ENCODE peak calls at places on chromosomes 11 and 22, in eight cellular contexts. K is endothelial cell of umbilical vein, P is PC-3, B is H1, D is neural progenitor cell, R is GM12878, E is HCT116, W is osteoblast. Q is an unnamed sample. For H3K79me2, the result is how much of the 10 kb centered on the place peaks cover.

GRCh38 chr22:29621761-29622526 is 18.5 kb downstream of the NF2 start:
- DNase-seq in K (peak), P (peak), B (no peak), D (no peak), R (no peak), E (peak), W (peak), Q (peak)

GRCh38 chr11:7572001-7572712 is 58.4 kb downstream of the PPFIBP2 start:
- DNase-seq in K (peak), P (peak), B (no peak), D (no peak), R (no peak), E (no peak), W (peak), Q (peak)

GRCh38 chr11:77823775-77824174 is 2.8 kb downstream of the AAMDC start:
- DNase-seq in K (peak), P (no peak), B (no peak), D (no peak), R (no peak), E (no peak), W (peak), Q (peak)

GRCh38 chr11:32852142-32852541 is 22.4 kb downstream of the PRRG4 start:
- DNase-seq in K (no peak), P (peak), B (no peak), D (no peak), R (no peak), E (no peak), W (peak), Q (peak)

GRCh38 chr11:75421035-75421602 is 11.9 kb downstream of the KLHL35 start:
- DNase-seq in K (no peak), P (no peak), B (no peak), D (peak), R (no peak), E (no peak), W (peak), Q (no peak)

GRCh38 chr11:88206746-88207145 is 31.5 kb upstream of the RAB38 start:
- DNase-seq in K (no peak), P (peak), B (no peak), D (no peak), R (no peak), E (no peak), W (no peak), Q (peak)

GRCh38 chr11:9747229-9747628 is 83.4 kb downstream of the SWAP70 start:
- DNase-seq in K (no peak), P (no peak), B (no peak), D (no peak), R (no peak), E (no peak), W (no peak), Q (no peak)

GRCh38 chr22:41417622-41418390 is 28.8 kb downstream of the TOB2 start:
- DNase-seq in K (peak), P (no peak), B (no peak), D (no peak), R (no peak), E (no peak), W (peak), Q (peak)

GRCh38 chr11:44033411-44033850 is 14.3 kb upstream of the ACCSL start:
- DNase-seq in K (no peak), P (no peak), B (peak), D (no peak), R (no peak), E (no peak), W (peak), Q (no peak)

GRCh38 chr11:33553486-33553885 is 147.1 kb downstream of the C11orf91 start:
- DNase-seq in K (peak), P (peak), B (no peak), D (no peak), R (no peak), E (no peak), W (no peak), Q (no peak)

GRCh38 chr11:35792148-35792845 is 129.7 kb downstream of the TRIM44 start:
- DNase-seq in K (no peak), P (no peak), B (no peak), D (no peak), R (no peak), E (no peak), W (no peak), Q (no peak)

GRCh38 chr11:131495417-131495816 is 125.0 kb downstream of the NTM start:
- DNase-seq in K (no peak), P (no peak), B (no peak), D (no peak), R (no peak), E (no peak), W (no peak), Q (no peak)

GRCh38 chr11:48096588-48097525 is 116.5 kb downstream of the PTPRJ start:
- DNase-seq in K (no peak), P (peak), B (peak), D (no peak), R (no peak), E (peak), W (no peak), Q (no peak)

GRCh38 chr22:33932997-33933396 is 12.7 kb upstream of the LARGE1 start:
- DNase-seq in K (no peak), P (peak), B (no peak), D (no peak), R (no peak), E (no peak), W (no peak), Q (peak)

GRCh38 chr11:1879342-1879940 is 12.3 kb downstream of the PRR33 start:
- DNase-seq in K (no peak), P (no peak), B (no peak), D (no peak), R (no peak), E (no peak), W (peak), Q (no peak)

GRCh38 chr11:103079833-103080232 is 12.1 kb downstream of the DCUN1D5 start:
- DNase-seq in K (no peak), P (peak), B (no peak), D (no peak), R (no peak), E (no peak), W (peak), Q (peak)

GRCh38 chr11:17014774-17015638 is 792 bp upstream of the PLEKHA7 start:
- DNase-seq in K (peak), P (peak), B (peak), D (peak), R (no peak), E (peak), W (peak), Q (peak)

GRCh38 chr11:16605971-16606783 is 132.3 kb upstream of the C11orf58 start:
- DNase-seq in K (peak), P (peak), B (peak), D (peak), R (peak), E (peak), W (peak), Q (peak)

GRCh38 chr11:2418961-2419360 is 18.4 kb downstream of the TSSC4 start:
- DNase-seq in K (no peak), P (no peak), B (no peak), D (no peak), R (no peak), E (no peak), W (no peak), Q (no peak)

GRCh38 chr11:88174627-88175003 is 628 bp downstream of the RAB38 start:
- DNase-seq in K (peak), P (peak), B (no peak), D (peak), R (no peak), E (peak), W (peak), Q (peak)

GRCh38 chr11:63660972-63661371 is 10.2 kb downstream of the ATL3 start:
- DNase-seq in K (no peak), P (no peak), B (no peak), D (no peak), R (no peak), E (no peak), W (no peak), Q (no peak)
- H3K79me2 ChIP-seq in K (half or more), P (half or more), B (half or more), D (half or more), R (under half), E (half or more), W (half or more), Q (half or more)

GRCh38 chr22:46102159-46102558 is 48.2 kb upstream of the PPARA start:
- DNase-seq in K (no peak), P (no peak), B (no peak), D (no peak), R (no peak), E (no peak), W (no peak), Q (peak)

GRCh38 chr22:46102752-46103151 is 47.6 kb upstream of the PPARA start:
- DNase-seq in K (no peak), P (no peak), B (no peak), D (no peak), R (no peak), E (no peak), W (no peak), Q (peak)

GRCh38 chr22:46099740-46100139 is 50.6 kb upstream of the PPARA start:
- DNase-seq in K (no peak), P (no peak), B (no peak), D (no peak), R (no peak), E (no peak), W (no peak), Q (no peak)

GRCh38 chr22:46098525-46099475 is 51.5 kb upstream of the PPARA start:
- DNase-seq in K (no peak), P (no peak), B (no peak), D (no peak), R (no peak), E (no peak), W (no peak), Q (no peak)

GRCh38 chr22:46100401-46101105 is 49.8 kb upstream of the PPARA start:
- DNase-seq in K (no peak), P (no peak), B (no peak), D (no peak), R (no peak), E (no peak), W (no peak), Q (peak)
- H3K79me2 ChIP-seq in K (half or more), P (under half), B (under half), D (under half), R (under half), E (half or more), W (half or more), Q (half or more)

DNA sequence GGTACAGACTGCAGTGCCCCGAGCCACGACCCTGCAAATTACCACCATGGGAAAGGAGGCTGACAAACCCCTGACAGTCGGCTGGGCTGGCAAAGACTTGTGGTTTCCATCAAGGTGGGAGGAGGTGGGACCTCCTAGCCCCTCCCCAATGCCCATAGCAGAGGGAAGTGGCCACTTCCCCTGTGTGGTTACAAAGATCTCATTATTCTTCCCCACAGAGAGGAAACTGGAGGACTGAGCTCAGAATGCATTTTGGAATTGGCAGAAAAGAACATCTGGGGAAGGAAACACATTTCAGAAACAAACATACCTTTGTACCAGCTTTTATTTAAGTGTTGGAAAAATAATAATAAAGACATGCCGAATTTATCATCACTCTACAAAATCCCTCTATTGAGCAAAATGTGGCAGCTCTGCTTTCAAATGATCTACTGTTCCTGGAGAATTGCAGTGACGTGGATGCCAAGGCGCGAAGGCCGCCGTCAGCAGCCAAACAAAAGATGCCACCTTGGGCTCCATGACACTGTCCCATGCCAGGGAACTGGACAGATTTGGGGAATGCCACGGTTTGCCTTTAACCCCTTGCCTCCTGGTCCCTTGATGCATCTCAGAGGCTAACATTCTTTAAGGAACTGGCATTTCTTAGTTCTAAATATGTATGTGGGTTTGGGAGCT is 169.6 kb downstream of the CRYBB2 start:
- DNase-seq in K (no peak), P (no peak), B (peak), D (no peak), R (no peak), E (no peak), W (peak), Q (no peak)
- H3K79me2 ChIP-seq in K (under half), P (half or more), B (half or more), D (under half), R (under half), E (half or more), W (half or more), Q (half or more)

GRCh38 chr11:68532719-68533369 is 72.3 kb downstream of the PPP6R3 start:
- DNase-seq in K (no peak), P (peak), B (no peak), D (no peak), R (no peak), E (no peak), W (no peak), Q (no peak)

GRCh38 chr11:68527585-68527984 is 67.0 kb downstream of the PPP6R3 start:
- DNase-seq in K (no peak), P (no peak), B (no peak), D (peak), R (no peak), E (no peak), W (no peak), Q (no peak)

GRCh38 chr11:68533945-68534344 is 73.4 kb downstream of the PPP6R3 start:
- DNase-seq in K (no peak), P (no peak), B (no peak), D (no peak), R (no peak), E (no peak), W (no peak), Q (no peak)

GRCh38 chr11:68528630-68529029 is 68.1 kb downstream of the PPP6R3 start:
- DNase-seq in K (no peak), P (no peak), B (no peak), D (no peak), R (no peak), E (no peak), W (no peak), Q (no peak)

GRCh38 chr11:68531129-68531693 is 70.7 kb downstream of the PPP6R3 start:
- DNase-seq in K (no peak), P (no peak), B (no peak), D (no peak), R (no peak), E (no peak), W (no peak), Q (no peak)
- H3K79me2 ChIP-seq in K (half or more), P (half or more), B (half or more), D (half or more), R (under half), E (half or more), W (half or more), Q (half or more)

Q was measured in GM23248.